ENCODE peak calls at places on chromosomes 11 and 22, in six cellular contexts. M is endothelial cell of umbilical vein, S is HepG2, P is NB4, R is K562, G is GM12878. O is an unnamed sample.

GRCh38 chr11:19380375-19380774 is 139.6 kb upstream of the E2F8 start:
- DNase-seq in M (peak; percentile 79), S (no peak), P (peak; percentile 46), R (no peak), G (no peak), O (peak; percentile 77)

GRCh38 chr11:105057432-105057831 is 12.3 kb upstream of the CARD16 start:
- DNase-seq in M (no peak), S (peak; percentile 55), P (no peak), R (no peak), G (no peak), O (no peak)

GRCh38 chr11:129023968-129024676 is 81.5 kb upstream of the TP53AIP1 start:
- DNase-seq in M (peak; percentile 53), S (no peak), P (no peak), R (no peak), G (no peak), O (no peak)

GRCh38 chr11:96001037-96001436 is 77.1 kb upstream of the MTMR2 start:
- DNase-seq in M (no peak), S (no peak), P (no peak), R (no peak), G (no peak), O (no peak)

GRCh38 chr11:66316849-66317251 is at the start of gene CD248:
- DNase-seq in M (peak; percentile 15), S (no peak), P (peak; percentile 87), R (no peak), G (no peak), O (no peak)

GRCh38 chr11:45839204-45839603 is 8.1 kb upstream of the CRY2 start:
- DNase-seq in M (no peak), S (no peak), P (no peak), R (no peak), G (no peak), O (no peak)

GRCh38 chr11:18706330-18707243 is 8.0 kb downstream of the TMEM86A start:
- DNase-seq in M (peak; percentile 32), S (no peak), P (no peak), R (no peak), G (no peak), O (no peak)

GRCh38 chr22:39936523-39937145 is 23.6 kb upstream of the TMA7B start:
- DNase-seq in M (no peak), S (no peak), P (no peak), R (no peak), G (no peak), O (no peak)

GRCh38 chr11:113778111-113778910 is 1.3 kb upstream of the CLDN25 start:
- DNase-seq in M (peak; percentile 65), S (peak; percentile 40), P (peak; percentile 7), R (no peak), G (no peak), O (no peak)

GRCh38 chr11:59283825-59284772 is 71.4 kb upstream of the MPEG1 start:
- DNase-seq in M (peak; percentile 38), S (peak; percentile 40), P (peak; percentile 64), R (peak; percentile 36), G (peak; percentile 71), O (peak; percentile 22)

GRCh38 chr11:3949132-3949531 is 93.7 kb downstream of the STIM1 start:
- DNase-seq in M (no peak), S (no peak), P (peak; percentile 50), R (no peak), G (peak; percentile 50), O (no peak)

GRCh38 chr11:44852952-44853351 is 97.7 kb downstream of the TP53I11 start:
- DNase-seq in M (no peak), S (no peak), P (no peak), R (no peak), G (no peak), O (no peak)

GRCh38 chr11:47305734-47306483 is 36.0 kb downstream of the MADD start:
- DNase-seq in M (no peak), S (no peak), P (no peak), R (no peak), G (no peak), O (no peak)

GRCh38 chr11:27386176-27386575 is 23.2 kb upstream of the CCDC34 start:
- DNase-seq in M (no peak), S (no peak), P (no peak), R (no peak), G (no peak), O (no peak)

GRCh38 chr11:128465946-128466688 is 121.2 kb downstream of the ETS1 start:
- DNase-seq in M (no peak), S (no peak), P (no peak), R (no peak), G (no peak), O (no peak)

GRCh38 chr11:110951041-110951440 is 238.8 kb upstream of the ARHGAP20 start:
- DNase-seq in M (no peak), S (no peak), P (no peak), R (no peak), G (no peak), O (no peak)

GRCh38 chr22:37581534-37581933 is 1.6 kb upstream of the LGALS2 start:
- DNase-seq in M (no peak), S (no peak), P (peak; percentile 39), R (no peak), G (no peak), O (no peak)

GRCh38 chr11:34358258-34358665 is 452 bp upstream of the ABTB2 start:
- DNase-seq in M (peak; percentile 49), S (peak; percentile 75), P (peak; percentile 86), R (peak; percentile 74), G (no peak), O (peak; percentile 71)
- TF ChIP-seq MYC in M (no peak), S (no peak), P (peak; percentile 3), R (no peak), G (no peak), O (no peak)

GRCh38 chr22:19875061-19875530 is 20.4 kb upstream of the GNB1L start:
- DNase-seq in M (no peak), S (no peak), P (no peak), R (no peak), G (no peak), O (no peak)

GRCh38 chr22:19874307-19875060 is 19.8 kb upstream of the GNB1L start:
- DNase-seq in M (peak; percentile 77), S (no peak), P (no peak), R (no peak), G (no peak), O (no peak)

GRCh38 chr22:19876941-19877625 is 22.4 kb upstream of the GNB1L start:
- DNase-seq in M (no peak), S (no peak), P (no peak), R (no peak), G (no peak), O (no peak)

GRCh38 chr22:19876314-19876940 is 21.8 kb upstream of the GNB1L start:
- DNase-seq in M (peak; percentile 54), S (no peak), P (no peak), R (no peak), G (no peak), O (peak; percentile 27)

DNA sequence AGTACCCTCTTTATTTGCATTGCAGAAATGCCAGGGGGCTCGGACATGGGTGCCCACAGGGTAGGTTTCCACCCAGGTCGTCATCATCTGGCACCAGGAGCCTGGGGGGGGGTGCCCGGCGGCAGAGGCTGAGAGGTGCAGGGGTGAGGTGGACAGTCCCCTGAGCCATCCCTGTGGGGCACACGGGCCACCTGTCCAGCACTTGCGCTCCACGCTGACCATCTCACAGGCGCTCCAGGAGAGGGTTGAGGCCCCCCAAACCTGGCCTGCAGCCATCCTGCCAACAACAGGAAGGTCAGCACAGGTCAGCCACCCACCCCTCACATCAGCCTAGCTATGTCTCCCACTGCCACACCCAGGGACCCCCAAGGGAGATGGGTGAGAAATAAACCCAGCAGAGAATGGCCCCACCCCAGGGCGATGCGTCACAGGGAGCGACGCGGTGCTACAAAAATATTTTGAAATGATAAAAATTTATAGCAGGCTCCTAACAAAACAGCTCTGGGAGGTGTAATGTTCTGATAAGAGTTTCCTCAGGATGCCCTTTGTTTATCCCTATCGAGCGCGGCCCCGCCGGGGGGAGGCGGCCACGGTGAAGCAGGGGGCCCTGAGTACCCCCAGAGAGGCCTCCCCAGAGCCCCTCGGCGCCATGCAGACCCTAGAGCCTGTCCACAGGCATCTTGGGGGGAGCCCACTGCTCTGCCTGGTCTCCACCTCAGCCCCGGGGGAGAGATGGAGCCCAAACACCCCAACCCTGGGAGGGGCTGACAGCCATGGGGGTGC is 21.0 kb upstream of the GNB1L start:
- DNase-seq in M (peak; percentile 74), S (no peak), P (no peak), R (peak; percentile 77), G (no peak), O (no peak)
- TF ChIP-seq MYC in M (no peak), S (no peak), P (no peak), R (no peak), G (no peak), O (no peak)

GRCh38 chr22:29216011-29216872 is 10.5 kb downstream of the EMID1 start:
- DNase-seq in M (no peak), S (no peak), P (no peak), R (no peak), G (no peak), O (no peak)

GRCh38 chr22:29217827-29218757 is 12.4 kb downstream of the EMID1 start:
- DNase-seq in M (no peak), S (no peak), P (no peak), R (no peak), G (no peak), O (no peak)

GRCh38 chr22:29215012-29215860 is 9.5 kb downstream of the EMID1 start:
- DNase-seq in M (no peak), S (no peak), P (no peak), R (no peak), G (no peak), O (no peak)

GRCh38 chr22:29218758-29219408 is 13.2 kb downstream of the EMID1 start:
- DNase-seq in M (no peak), S (no peak), P (no peak), R (no peak), G (no peak), O (no peak)

GRCh38 chr22:29216873-29217666 is 11.4 kb downstream of the EMID1 start:
- DNase-seq in M (no peak), S (peak; percentile 65), P (peak; percentile 87), R (no peak), G (no peak), O (peak; percentile 15)
- TF ChIP-seq MYC in M (no peak), S (no peak), P (no peak), R (no peak), G (no peak), O (no peak)

DNA sequence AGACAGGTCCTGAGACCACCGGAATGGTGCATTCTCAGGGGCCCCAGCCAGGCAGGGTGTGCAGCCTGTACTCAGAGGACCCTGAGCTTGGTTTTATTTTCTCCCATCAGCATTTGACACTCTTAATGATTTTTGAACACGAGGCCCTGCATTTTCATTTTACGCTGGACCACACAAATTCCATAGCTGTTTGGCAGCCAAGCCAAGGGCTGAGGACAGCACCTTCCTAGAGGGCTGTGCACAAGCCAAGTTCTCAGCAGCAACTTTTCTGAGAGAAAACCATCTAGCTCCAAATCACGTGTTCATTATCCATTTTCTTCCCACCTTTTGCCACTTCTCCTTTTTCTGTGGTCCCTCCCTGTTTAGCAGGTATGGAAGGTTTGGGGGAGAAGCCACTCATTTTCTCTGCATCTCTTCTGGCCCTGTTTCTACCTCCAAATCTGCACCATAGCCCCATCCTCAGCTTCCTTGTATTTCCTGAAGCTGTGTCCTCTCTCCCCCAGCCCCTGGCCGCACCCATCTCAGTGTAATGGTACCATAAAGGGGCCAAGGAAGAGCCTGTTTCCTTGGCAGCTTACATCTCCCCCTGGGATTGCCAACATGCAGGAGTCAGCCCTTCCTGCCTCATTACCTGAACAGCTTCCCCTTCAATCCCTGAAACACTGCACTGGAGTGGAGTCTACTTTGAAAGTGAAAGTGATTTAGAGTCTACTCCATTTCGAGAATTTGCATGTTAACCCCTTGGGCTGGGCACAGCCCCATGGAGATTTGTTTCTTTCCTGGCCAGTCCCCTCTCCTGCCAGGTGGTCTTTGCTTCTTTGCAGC is 60.3 kb downstream of the TRAF6 start:
- DNase-seq in M (no peak), S (no peak), P (peak; percentile 12), R (no peak), G (no peak), O (no peak)
- TF ChIP-seq MYC in M (no peak), S (no peak), P (no peak), R (no peak), G (no peak), O (no peak)

GRCh38 chr11:368414-369335 is 624 bp upstream of the B4GALNT4 start:
- DNase-seq in M (peak; percentile 14), S (peak; percentile 27), P (no peak), R (peak; percentile 82), G (no peak), O (peak; percentile 48)
- TF ChIP-seq MYC in M (no peak), S (no peak), P (no peak), R (no peak), G (no peak), O (no peak)